ENCODE peak calls at places on chromosome 20, in ten cellular contexts. S is effector CD8-positive, alpha-beta T cell; O is NCI-H524; T is NCI-H2171; F is AG04449; Z is spleen; W is cardiac fibroblast; C is mesothelial cell of epicardium; I is activated CD4-positive, alpha-beta T cell treated with anti-CD3 and anti-CD28 coated beads, Interleukin-2, amount 50 U/mL, for 1 hour; X is stimulated activated CD8-positive, alpha-beta memory T cell treated with anti-CD3 and anti-CD28 coated beads, Interleukin-2, amount 100 ng/mL, for 1 hour. R is an unnamed sample.
A peak's percentile ranks its signal among the peaks of the same experiment; 100 is the strongest.

GRCh38 chr20:51710503-51710902 is 57.7 kb downstream of the ATP9A start:
- DNase-seq in S (no peak), X (no peak), I (no peak), F (no peak), C (no peak), W (no peak), O (peak; percentile 72), T (no peak), Z (no peak), R (no peak)

GRCh38 chr20:31968299-31969126 is 562 bp downstream of the XKR7 start:
- DNase-seq in F (no peak), S (peak; percentile 73), I (peak; percentile 85), O (no peak), C (peak; percentile 86), X (peak; percentile 61), T (no peak), W (peak; percentile 58), Z (peak; percentile 92), R (peak; percentile 56)

GRCh38 chr20:53001502-53002301 is 29.5 kb downstream of the TSHZ2 start:
- DNase-seq in F (no peak), C (no peak), O (no peak), T (no peak), X (no peak), Z (no peak), S (no peak), W (no peak), I (no peak), R (no peak)

GRCh38 chr20:41355192-41355591 is 11.4 kb downstream of the EMILIN3 start:
- DNase-seq in C (no peak), O (no peak), W (no peak), T (no peak), S (no peak), F (no peak), Z (no peak), I (no peak), X (no peak), R (no peak)

GRCh38 chr20:18585134-18585533 is 2.7 kb upstream of the DTD1 start:
- DNase-seq in I (no peak), T (no peak), X (no peak), F (no peak), W (peak; percentile 53), Z (no peak), O (no peak), S (no peak), C (no peak), R (peak; percentile 55)

GRCh38 chr20:45612314-45612713 is 17.2 kb upstream of the WFDC10A start:
- DNase-seq in Z (no peak), C (no peak), S (no peak), X (no peak), I (no peak), F (no peak), O (no peak), T (no peak), W (no peak), R (no peak)

GRCh38 chr20:17854307-17854903 is 114.2 kb downstream of the SNX5 start:
- DNase-seq in F (no peak), I (no peak), W (peak; percentile 55), S (no peak), C (no peak), Z (no peak), T (peak; percentile 24), O (peak; percentile 23), X (no peak), R (peak; percentile 45)

GRCh38 chr20:49340161-49340966 is 62.5 kb upstream of the ZNFX1 start:
- DNase-seq in I (no peak), F (no peak), W (no peak), S (no peak), X (no peak), Z (no peak), C (no peak), O (no peak), T (no peak), R (no peak)

GRCh38 chr20:34663213-34663943 is 13.5 kb downstream of the PIGU start:
- DNase-seq in I (no peak), O (peak; percentile 69), W (no peak), S (no peak), F (no peak), C (no peak), T (no peak), X (no peak), Z (no peak), R (no peak)

GRCh38 chr20:40442181-40442963 is 246.7 kb downstream of the MAFB start:
- DNase-seq in W (peak; percentile 4), X (no peak), I (no peak), S (no peak), T (no peak), O (no peak), Z (no peak), C (no peak), F (no peak), R (peak; percentile 19)

GRCh38 chr20:40636486-40636885 is 52.5 kb downstream of the MAFB start:
- DNase-seq in T (no peak), S (no peak), O (no peak), C (no peak), X (no peak), I (no peak), Z (no peak), F (no peak), W (no peak), R (no peak)

GRCh38 chr20:22411568-22412450 is 172.6 kb downstream of the FOXA2 start:
- DNase-seq in I (no peak), T (no peak), Z (no peak), C (no peak), X (no peak), F (no peak), S (no peak), O (no peak), W (peak; percentile 84), R (peak; percentile 44)

GRCh38 chr20:56382696-56383095 is 9.3 kb downstream of the AURKA start:
- DNase-seq in I (no peak), T (no peak), S (no peak), F (no peak), W (no peak), O (no peak), Z (no peak), C (no peak), X (no peak), R (no peak)

GRCh38 chr20:475463-476357 is 13.4 kb upstream of the TBC1D20 start:
- DNase-seq in X (no peak), S (no peak), O (no peak), Z (no peak), F (no peak), W (no peak), T (no peak), C (no peak), I (no peak), R (no peak)

GRCh38 chr20:43540673-43541060 is 18.2 kb upstream of the SGK2 start:
- DNase-seq in S (no peak), I (no peak), O (no peak), Z (no peak), C (no peak), T (no peak), X (no peak), F (no peak), W (no peak), R (no peak)

GRCh38 chr20:1810926-1811620 is 84.1 kb upstream of the SIRPA start:
- DNase-seq in T (no peak), O (no peak), F (no peak), X (no peak), W (peak; percentile 47), Z (no peak), I (no peak), S (no peak), C (no peak), R (peak; percentile 55)

GRCh38 chr20:8132632-8133587 is 844 bp downstream of the PLCB1 start:
- DNase-seq in W (peak; percentile 53), T (no peak), I (no peak), S (peak; percentile 14), F (no peak), Z (peak; percentile 84), X (no peak), O (peak; percentile 75), C (peak; percentile 18), R (no peak)

GRCh38 chr20:731891-732560 is 36.3 kb downstream of the SLC52A3 start:
- DNase-seq in T (no peak), Z (peak; percentile 28), X (no peak), C (no peak), I (no peak), O (no peak), F (no peak), W (no peak), S (no peak), R (no peak)

GRCh38 chr20:57442888-57443239 is 51.7 kb downstream of the RBM38 start:
- DNase-seq in S (no peak), T (no peak), O (no peak), W (no peak), F (no peak), I (no peak), X (no peak), Z (no peak), C (no peak), R (no peak)